ENCODE peak calls at places on chromosomes 2 and 18, in six cellular contexts. One of them, this sample, is unnamed.

GRCh38 chr2:95323347-95324155 is 26.4 kb downstream of the KCNIP3 start:
- DNase-seq in tibial artery: no peak
- DNase-seq in suprapubic skin: no peak
- DNase-seq in fibroblast of lung: peak
- DNase-seq in Panc1: no peak
- DNase-seq in WTC11: peak
- DNase-seq in this sample: no peak

GRCh38 chr18:59917422-59917821 is 17.6 kb downstream of the PMAIP1 start:
- DNase-seq in tibial artery: no peak
- DNase-seq in suprapubic skin: no peak
- DNase-seq in fibroblast of lung: peak
- DNase-seq in Panc1: no peak
- DNase-seq in WTC11: no peak
- DNase-seq in this sample: peak

GRCh38 chr2:144510206-144510991 is 9.5 kb downstream of the ZEB2 start:
- DNase-seq in tibial artery: no peak
- DNase-seq in suprapubic skin: no peak
- DNase-seq in fibroblast of lung: peak
- DNase-seq in Panc1: no peak
- DNase-seq in WTC11: peak
- DNase-seq in this sample: peak

GRCh38 chr2:157777425-157777824 is 98.7 kb downstream of the ACVR1 start:
- DNase-seq in tibial artery: no peak
- DNase-seq in suprapubic skin: no peak
- DNase-seq in fibroblast of lung: peak
- DNase-seq in Panc1: peak
- DNase-seq in WTC11: peak
- DNase-seq in this sample: no peak

GRCh38 chr2:238169708-238170251 is 11.0 kb downstream of the ERFE start:
- DNase-seq in tibial artery: peak
- DNase-seq in suprapubic skin: no peak
- DNase-seq in fibroblast of lung: peak
- DNase-seq in Panc1: peak
- DNase-seq in WTC11: no peak
- DNase-seq in this sample: peak

GRCh38 chr18:53838796-53839195 is 385.7 kb downstream of the MBD2 start:
- DNase-seq in tibial artery: no peak
- DNase-seq in suprapubic skin: no peak
- DNase-seq in fibroblast of lung: no peak
- DNase-seq in Panc1: no peak
- DNase-seq in WTC11: no peak
- DNase-seq in this sample: no peak

GRCh38 chr18:72544092-72544886 is at the start of gene CBLN2:
- DNase-seq in tibial artery: no peak
- DNase-seq in suprapubic skin: no peak
- DNase-seq in fibroblast of lung: peak
- DNase-seq in Panc1: no peak
- DNase-seq in WTC11: peak
- DNase-seq in this sample: peak

GRCh38 chr18:44423826-44424225 is 256.9 kb upstream of the SETBP1 start:
- DNase-seq in tibial artery: no peak
- DNase-seq in suprapubic skin: no peak
- DNase-seq in fibroblast of lung: no peak
- DNase-seq in Panc1: no peak
- DNase-seq in WTC11: no peak
- DNase-seq in this sample: no peak

GRCh38 chr2:113888641-113889470 is 1.0 kb upstream of the ACTR3 start:
- DNase-seq in tibial artery: no peak
- DNase-seq in suprapubic skin: no peak
- DNase-seq in fibroblast of lung: no peak
- DNase-seq in Panc1: no peak
- DNase-seq in WTC11: peak
- DNase-seq in this sample: no peak

GRCh38 chr18:42578781-42579180 is 536.7 kb downstream of the RIT2 start:
- DNase-seq in tibial artery: no peak
- DNase-seq in suprapubic skin: no peak
- DNase-seq in fibroblast of lung: peak
- DNase-seq in Panc1: no peak
- DNase-seq in WTC11: no peak
- DNase-seq in this sample: peak

GRCh38 chr18:24078391-24078790 is 60.5 kb upstream of the CABYR start:
- DNase-seq in tibial artery: no peak
- DNase-seq in suprapubic skin: no peak
- DNase-seq in fibroblast of lung: no peak
- DNase-seq in Panc1: no peak
- DNase-seq in WTC11: no peak
- DNase-seq in this sample: no peak

GRCh38 chr18:68499141-68499540 is 215.8 kb downstream of the TMX3 start:
- DNase-seq in tibial artery: no peak
- DNase-seq in suprapubic skin: no peak
- DNase-seq in fibroblast of lung: no peak
- DNase-seq in Panc1: no peak
- DNase-seq in WTC11: no peak
- DNase-seq in this sample: no peak
- TF ChIP-seq CTCF in tibial artery: no peak
- TF ChIP-seq CTCF in suprapubic skin: no peak
- TF ChIP-seq CTCF in fibroblast of lung: no peak
- TF ChIP-seq CTCF in Panc1: no peak
- TF ChIP-seq CTCF in WTC11: no peak
- TF ChIP-seq CTCF in this sample: no peak

DNA sequence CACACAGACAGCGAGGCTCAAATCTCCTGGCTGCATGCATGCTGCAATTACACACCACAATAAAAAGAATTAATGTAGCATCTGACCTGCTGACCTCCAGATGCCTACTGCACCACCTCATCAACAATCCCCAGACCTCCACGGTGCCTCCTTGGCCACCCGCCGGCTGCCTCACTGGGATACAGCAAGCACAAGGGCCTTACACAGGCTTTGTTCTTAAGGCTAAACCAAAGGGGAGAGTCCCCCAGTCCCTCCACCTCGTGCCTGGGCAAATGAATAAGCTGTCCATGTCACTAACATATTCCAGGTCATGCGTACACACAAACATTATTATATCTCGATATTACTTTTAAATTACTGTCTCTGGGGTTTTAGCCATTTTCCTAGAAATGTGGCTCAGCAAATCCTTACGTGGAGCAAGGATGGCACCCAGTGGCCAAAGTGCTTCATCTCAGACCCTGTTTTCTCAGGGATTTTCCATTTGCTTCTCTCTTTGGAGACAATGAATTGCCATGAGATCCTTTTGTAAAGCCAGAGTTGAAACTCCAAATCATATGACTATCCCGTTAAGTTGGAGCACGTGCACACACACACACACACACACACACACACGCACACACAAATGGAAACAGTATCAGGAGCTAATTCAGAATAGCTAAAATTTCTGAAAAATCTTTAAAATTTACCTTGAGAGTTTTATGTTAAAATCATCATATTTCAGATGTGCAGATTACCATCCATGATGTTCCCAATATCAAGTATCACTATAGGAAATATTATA is 313.8 kb downstream of the PDE11A start:
- DNase-seq in tibial artery: no peak
- DNase-seq in suprapubic skin: no peak
- DNase-seq in fibroblast of lung: peak
- DNase-seq in Panc1: peak
- DNase-seq in WTC11: peak
- DNase-seq in this sample: peak
- TF ChIP-seq CTCF in tibial artery: peak
- TF ChIP-seq CTCF in suprapubic skin: peak
- TF ChIP-seq CTCF in fibroblast of lung: peak
- TF ChIP-seq CTCF in Panc1: peak
- TF ChIP-seq CTCF in WTC11: peak
- TF ChIP-seq CTCF in this sample: peak

GRCh38 chr2:218263817-218264611 is 3.2 kb downstream of the GPBAR1 start:
- DNase-seq in tibial artery: no peak
- DNase-seq in suprapubic skin: no peak
- DNase-seq in fibroblast of lung: no peak
- DNase-seq in Panc1: no peak
- DNase-seq in WTC11: no peak
- DNase-seq in this sample: no peak
- TF ChIP-seq CTCF in tibial artery: no peak
- TF ChIP-seq CTCF in suprapubic skin: no peak
- TF ChIP-seq CTCF in fibroblast of lung: no peak
- TF ChIP-seq CTCF in Panc1: no peak
- TF ChIP-seq CTCF in WTC11: no peak
- TF ChIP-seq CTCF in this sample: no peak

DNA sequence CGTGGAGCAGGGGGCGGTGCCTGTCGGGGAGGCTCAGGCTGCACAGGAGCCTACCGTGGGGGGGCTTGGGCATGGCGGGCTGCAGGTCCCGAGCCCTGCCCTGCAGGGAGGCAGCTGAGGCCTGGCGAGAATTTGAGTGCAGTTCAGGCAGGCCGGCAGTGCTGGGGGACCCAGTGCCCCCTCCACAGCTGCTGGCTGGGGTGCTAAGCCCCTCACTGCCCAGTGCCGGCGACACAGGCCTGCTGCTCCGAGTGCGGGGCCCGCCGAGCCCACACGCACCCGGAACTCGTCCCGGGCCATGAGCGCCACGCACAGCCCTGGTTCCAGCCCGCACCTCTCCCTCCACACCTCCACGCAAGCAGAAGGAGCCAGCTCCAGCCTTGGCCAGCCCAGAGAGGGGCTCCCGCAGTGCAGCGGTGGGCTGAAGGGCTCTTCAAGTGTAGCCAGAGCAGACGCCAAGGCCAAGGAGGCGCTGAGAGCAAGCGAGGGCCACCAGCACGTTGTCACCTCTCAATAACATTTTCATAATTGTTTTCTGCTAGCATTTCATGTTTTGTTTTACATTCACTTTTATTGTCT is 1378.9 kb upstream of the CELF4 start:
- DNase-seq in tibial artery: no peak
- DNase-seq in suprapubic skin: no peak
- DNase-seq in fibroblast of lung: no peak
- DNase-seq in Panc1: no peak
- DNase-seq in WTC11: no peak
- DNase-seq in this sample: no peak
- TF ChIP-seq CTCF in tibial artery: no peak
- TF ChIP-seq CTCF in suprapubic skin: no peak
- TF ChIP-seq CTCF in fibroblast of lung: no peak
- TF ChIP-seq CTCF in Panc1: no peak
- TF ChIP-seq CTCF in WTC11: no peak
- TF ChIP-seq CTCF in this sample: no peak

GRCh38 chr2:120878970-120879369 is 143.3 kb downstream of the GLI2 start:
- DNase-seq in tibial artery: no peak
- DNase-seq in suprapubic skin: no peak
- DNase-seq in fibroblast of lung: no peak
- DNase-seq in Panc1: no peak
- DNase-seq in WTC11: no peak
- DNase-seq in this sample: no peak

GRCh38 chr2:120880381-120880780 is 144.7 kb downstream of the GLI2 start:
- DNase-seq in tibial artery: no peak
- DNase-seq in suprapubic skin: no peak
- DNase-seq in fibroblast of lung: peak
- DNase-seq in Panc1: no peak
- DNase-seq in WTC11: no peak
- DNase-seq in this sample: peak

GRCh38 chr2:120881981-120882788 is 146.5 kb downstream of the GLI2 start:
- DNase-seq in tibial artery: no peak
- DNase-seq in suprapubic skin: no peak
- DNase-seq in fibroblast of lung: no peak
- DNase-seq in Panc1: no peak
- DNase-seq in WTC11: no peak
- DNase-seq in this sample: no peak

GRCh38 chr2:120877409-120877808 is 141.7 kb downstream of the GLI2 start:
- DNase-seq in tibial artery: no peak
- DNase-seq in suprapubic skin: no peak
- DNase-seq in fibroblast of lung: no peak
- DNase-seq in Panc1: no peak
- DNase-seq in WTC11: no peak
- DNase-seq in this sample: no peak

DNA sequence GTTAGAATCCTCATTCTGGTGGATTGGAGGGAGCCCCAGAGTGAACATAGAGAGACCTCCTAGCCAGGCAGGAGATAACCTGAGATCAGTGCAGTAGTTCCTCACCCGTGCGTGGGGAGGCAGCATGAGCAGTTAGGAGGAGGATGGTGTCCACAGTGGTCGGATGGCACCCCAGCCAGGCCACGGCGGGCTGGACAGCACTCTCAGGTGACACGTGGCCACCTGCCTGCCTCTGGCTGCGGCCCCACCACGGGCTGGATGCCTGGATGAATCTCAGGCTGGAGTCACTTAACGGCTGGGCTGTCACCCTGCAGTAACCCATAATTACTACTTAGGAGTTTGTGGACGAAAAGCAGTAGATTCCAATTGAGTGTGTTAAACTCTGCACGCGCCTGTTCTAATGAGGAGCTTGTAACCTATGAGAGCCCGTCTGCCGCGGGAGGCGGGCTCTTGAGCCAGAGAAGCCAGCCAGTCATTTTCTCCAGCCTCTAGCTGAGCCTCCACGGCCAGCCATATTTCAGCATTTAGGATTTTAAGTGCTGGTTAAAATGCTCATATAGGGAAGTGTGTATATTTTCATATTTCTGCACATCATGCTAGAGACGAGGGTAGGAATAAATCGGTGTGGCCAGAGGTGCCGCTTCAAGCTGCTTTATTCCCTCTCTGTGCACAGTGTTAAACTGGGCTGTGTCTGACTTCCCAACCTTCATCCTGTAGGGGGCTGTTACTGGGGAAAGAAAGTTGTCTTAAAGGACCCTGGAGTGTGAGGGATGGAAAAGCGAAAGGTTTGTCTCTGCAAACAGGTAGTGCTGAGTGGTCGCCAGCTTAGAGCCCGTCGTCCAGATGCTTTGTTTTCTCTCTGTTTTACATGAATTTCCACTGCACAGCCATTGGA is 144.0 kb downstream of the GLI2 start:
- DNase-seq in tibial artery: no peak
- DNase-seq in suprapubic skin: no peak
- DNase-seq in fibroblast of lung: peak
- DNase-seq in Panc1: no peak
- DNase-seq in WTC11: no peak
- DNase-seq in this sample: no peak
- TF ChIP-seq CTCF in tibial artery: no peak
- TF ChIP-seq CTCF in suprapubic skin: no peak
- TF ChIP-seq CTCF in fibroblast of lung: no peak
- TF ChIP-seq CTCF in Panc1: no peak
- TF ChIP-seq CTCF in WTC11: no peak
- TF ChIP-seq CTCF in this sample: no peak

DNA sequence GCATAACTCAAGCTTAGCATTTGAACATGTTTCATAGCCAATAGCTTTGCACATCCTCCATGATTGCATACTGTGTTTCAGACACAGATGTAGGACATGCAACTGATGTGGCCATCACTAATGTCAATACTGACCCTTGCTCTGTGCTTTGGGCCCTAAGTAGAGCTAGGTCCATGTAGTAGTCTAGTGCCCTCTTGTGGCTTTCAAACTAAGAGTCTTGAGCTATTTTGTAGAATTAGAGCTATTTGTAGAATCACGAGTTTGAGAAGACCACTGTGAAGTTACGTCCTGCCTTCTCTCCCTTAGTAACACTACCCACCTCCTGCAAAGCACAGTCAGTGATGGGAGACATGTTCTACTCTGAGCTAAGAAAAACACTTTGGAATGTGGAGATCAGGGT is 306.4 kb upstream of the TNP1 start:
- DNase-seq in tibial artery: no peak
- DNase-seq in suprapubic skin: no peak
- DNase-seq in fibroblast of lung: peak
- DNase-seq in Panc1: peak
- DNase-seq in WTC11: no peak
- DNase-seq in this sample: peak
- TF ChIP-seq CTCF in tibial artery: peak
- TF ChIP-seq CTCF in suprapubic skin: peak
- TF ChIP-seq CTCF in fibroblast of lung: peak
- TF ChIP-seq CTCF in Panc1: peak
- TF ChIP-seq CTCF in WTC11: no peak
- TF ChIP-seq CTCF in this sample: peak

This sample was measured in astrocyte.